ENCODE peak calls at places on chromosomes 3 and 15, in six cellular contexts. N is GM23338, Q is HepG2, R is NB4, W is astrocyte of the spinal cord, O is WERI-Rb-1. K is an unnamed sample.

GRCh38 chr3:4071481-4072184 is 231.5 kb upstream of the SETMAR start:
- DNase-seq in N (peak; percentile 84), Q (no peak), R (no peak), W (no peak), O (peak; percentile 55), K (no peak)

GRCh38 chr3:151845506-151845905 is 27.9 kb upstream of the SUCNR1 start:
- DNase-seq in N (no peak), Q (no peak), R (no peak), W (no peak), O (no peak), K (no peak)

GRCh38 chr15:99105516-99106341 is 849 bp downstream of the SYNM start:
- DNase-seq in N (peak; percentile 89), Q (no peak), R (peak; percentile 37), W (peak; percentile 65), O (peak; percentile 82), K (peak; percentile 66)

GRCh38 chr3:139774570-139775302 is 97.0 kb upstream of the NMNAT3 start:
- DNase-seq in N (peak; percentile 50), Q (no peak), R (no peak), W (peak; percentile 65), O (no peak), K (peak; percentile 45)

GRCh38 chr15:92112180-92112579 is 258.7 kb downstream of the SLCO3A1 start:
- DNase-seq in N (no peak), Q (no peak), R (no peak), W (peak; percentile 22), O (no peak), K (peak; percentile 66)

GRCh38 chr3:64289622-64290021 is 64.4 kb upstream of the PRICKLE2 start:
- DNase-seq in N (no peak), Q (no peak), R (peak; percentile 2), W (no peak), O (no peak), K (no peak)

GRCh38 chr15:60682115-60682514 is 203.2 kb upstream of the ICE2 start:
- DNase-seq in N (no peak), Q (no peak), R (no peak), W (peak; percentile 64), O (no peak), K (peak; percentile 75)

GRCh38 chr3:126360046-126360713 is 3.0 kb upstream of the KLF15 start:
- DNase-seq in N (no peak), Q (no peak), R (no peak), W (no peak), O (no peak), K (no peak)

GRCh38 chr3:134389865-134390264 is 15.6 kb upstream of the AMOTL2 start:
- DNase-seq in N (no peak), Q (no peak), R (no peak), W (no peak), O (no peak), K (no peak)

DNA sequence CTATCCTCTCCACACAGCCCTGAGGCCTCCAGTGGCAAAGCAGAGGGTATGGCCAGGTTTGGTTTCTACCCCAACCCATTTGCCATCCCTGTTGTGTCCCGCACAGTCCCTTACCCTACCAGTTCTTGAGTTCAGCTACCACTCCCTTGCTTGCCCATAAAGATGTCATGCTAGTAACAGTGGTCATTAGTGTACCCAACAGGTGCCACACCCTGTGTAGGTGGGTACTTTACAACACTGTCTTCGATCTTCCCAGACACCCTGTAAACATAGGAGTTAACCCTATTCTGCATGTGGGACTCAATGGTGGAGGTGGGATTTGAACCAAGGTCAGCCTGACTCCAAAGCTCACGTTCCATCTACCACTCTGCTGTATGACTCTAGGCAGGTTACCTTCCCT is 23.2 kb downstream of the LINGO1 start:
- DNase-seq in N (no peak), Q (no peak), R (no peak), W (no peak), O (no peak), K (no peak)
- H3K4me3 ChIP-seq in N (no peak overlapping the region), Q (no peak overlapping the region), R (no peak overlapping the region), W (no peak overlapping the region), O (no peak overlapping the region), K (no peak overlapping the region)

GRCh38 chr3:52299247-52299657 is 11.6 kb downstream of the GLYCTK start:
- DNase-seq in N (peak; percentile 32), Q (no peak), R (no peak), W (no peak), O (no peak), K (no peak)

GRCh38 chr3:52301042-52301441 is 13.4 kb downstream of the GLYCTK start:
- DNase-seq in N (no peak), Q (no peak), R (no peak), W (no peak), O (no peak), K (no peak)

GRCh38 chr3:52297242-52298146 is 9.9 kb downstream of the GLYCTK start:
- DNase-seq in N (no peak), Q (no peak), R (no peak), W (no peak), O (no peak), K (no peak)

GRCh38 chr3:52298147-52299098 is 10.8 kb downstream of the GLYCTK start:
- DNase-seq in N (peak; percentile 59), Q (no peak), R (no peak), W (no peak), O (peak; percentile 20), K (no peak)

GRCh38 chr3:52299815-52300611 is 12.4 kb downstream of the GLYCTK start:
- DNase-seq in N (peak; percentile 50), Q (peak; percentile 65), R (peak; percentile 90), W (peak; percentile 14), O (no peak), K (no peak)
- H3K4me3 ChIP-seq in N (peak overlapping the region; percentile 53), Q (peak overlapping the region; percentile 45), R (no peak overlapping the region), W (no peak overlapping the region), O (no peak overlapping the region), K (no peak overlapping the region)

GRCh38 chr3:25497096-25497495 is 69.0 kb downstream of the RARB start:
- DNase-seq in N (no peak), Q (no peak), R (no peak), W (no peak), O (no peak), K (no peak)
- H3K4me3 ChIP-seq in N (no peak overlapping the region), Q (no peak overlapping the region), R (no peak overlapping the region), W (no peak overlapping the region), O (no peak overlapping the region), K (no peak overlapping the region)

DNA sequence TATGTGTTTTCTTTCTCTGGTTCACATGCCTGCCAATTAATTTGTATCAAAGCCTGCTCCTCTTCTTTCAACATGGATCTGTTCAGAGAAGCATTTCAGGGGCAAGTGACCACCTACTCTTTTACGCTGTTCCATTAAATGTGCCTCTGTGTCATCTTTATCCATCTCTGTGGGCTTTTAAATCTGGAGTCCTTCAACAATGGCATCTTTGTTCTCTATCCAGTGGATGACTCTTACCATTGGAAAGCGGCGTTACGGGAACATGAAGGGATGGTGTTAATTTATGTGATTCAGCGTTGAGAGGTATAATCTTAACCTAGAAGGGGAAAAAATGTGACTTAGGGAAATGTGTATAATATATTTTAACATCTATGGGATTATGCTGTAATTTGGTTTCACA is 92.8 kb upstream of the CFAP20DC start:
- DNase-seq in N (no peak), Q (no peak), R (no peak), W (no peak), O (no peak), K (no peak)
- H3K4me3 ChIP-seq in N (no peak overlapping the region), Q (no peak overlapping the region), R (no peak overlapping the region), W (no peak overlapping the region), O (no peak overlapping the region), K (no peak overlapping the region)

DNA sequence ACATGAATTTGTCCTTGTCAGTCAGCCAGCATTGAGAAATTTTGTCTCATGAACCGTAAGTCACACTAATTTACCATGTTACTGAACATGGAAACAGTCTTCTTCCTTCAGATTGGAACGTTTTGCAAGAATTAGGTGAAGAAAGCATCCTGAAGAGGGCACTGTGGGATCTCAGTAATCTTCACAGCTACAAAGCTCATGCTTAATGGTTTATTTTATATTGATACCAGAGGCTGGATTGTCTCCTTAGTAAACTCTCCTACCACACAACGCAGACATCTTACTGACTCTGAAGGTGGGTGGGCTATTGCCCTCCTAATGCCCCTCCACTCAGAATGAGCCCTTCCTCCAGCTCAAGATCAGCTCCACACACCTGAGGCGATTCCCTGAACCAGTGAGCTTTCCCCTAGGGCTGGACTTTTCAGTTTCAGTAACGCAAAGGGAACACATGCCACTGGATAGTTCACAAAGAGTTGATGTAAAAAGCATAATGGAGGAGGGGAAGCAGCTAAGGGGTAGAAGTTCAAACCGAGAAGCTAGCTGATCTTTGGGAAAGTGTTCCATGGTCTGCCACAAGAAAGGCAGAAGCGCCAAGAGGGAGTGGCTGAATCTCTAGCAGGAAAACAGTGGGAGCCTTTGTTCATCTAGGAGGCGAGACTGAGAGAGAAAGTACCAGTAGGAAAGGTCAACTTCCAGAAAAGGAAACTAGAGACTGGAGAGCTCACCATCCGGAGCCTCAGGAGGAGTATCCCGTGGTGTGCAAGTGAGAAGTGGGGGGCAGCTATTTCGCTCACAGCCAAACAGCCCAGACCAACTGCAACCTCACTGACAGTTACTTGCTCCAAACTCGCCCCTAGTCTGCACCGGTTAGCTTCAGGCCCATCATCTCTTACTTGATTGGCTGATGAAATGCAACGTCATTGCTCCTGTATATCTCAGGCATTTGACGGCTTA is at the start of gene SLC9C1:
- DNase-seq in N (peak; percentile 89), Q (peak; percentile 38), R (peak; percentile 73), W (peak; percentile 85), O (peak; percentile 37), K (peak; percentile 73)
- H3K4me3 ChIP-seq in N (peak within 1 kb of the TSS; percentile 9), Q (peak within 1 kb of the TSS; percentile 33), R (no peak within 1 kb of the TSS), W (peak within 1 kb of the TSS; percentile 45), O (no peak within 1 kb of the TSS), K (peak within 1 kb of the TSS; percentile 61)

DNA sequence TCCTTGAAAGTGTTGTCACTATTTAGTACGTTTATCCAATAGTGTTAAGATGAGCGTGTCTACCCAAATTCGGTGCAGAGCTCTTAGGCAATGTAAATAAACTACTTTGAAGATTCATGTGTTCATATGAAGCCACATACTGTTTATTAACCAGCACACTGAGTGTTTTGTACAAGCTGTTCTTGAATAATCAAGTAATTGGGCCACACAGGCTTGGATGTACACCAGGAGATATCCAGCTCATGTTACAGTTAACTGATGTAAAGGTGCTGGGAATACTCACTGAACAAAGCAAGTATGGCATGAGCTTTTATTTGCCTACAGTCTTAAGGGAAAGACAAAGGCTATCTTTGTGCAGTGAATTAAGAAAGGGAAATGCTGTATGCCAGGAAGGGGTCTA is 632 bp upstream of the DHX36 start:
- DNase-seq in N (no peak), Q (peak; percentile 63), R (peak; percentile 2), W (no peak), O (no peak), K (no peak)
- H3K4me3 ChIP-seq in N (peak overlapping the region; percentile 100), Q (peak overlapping the region; percentile 83), R (peak overlapping the region; percentile 99), W (peak overlapping the region; percentile 64), O (peak overlapping the region; percentile 92), K (peak overlapping the region; percentile 69)

K was measured in AG10803.